ENCODE peak calls at places on chromosomes 5 and 9, in eight cellular contexts. One of them, this sample, is unnamed.

GRCh38 chr5:113331201-113331551 is 103.6 kb downstream of the TSSK1B start:
- DNase-seq in CD8-positive, alpha-beta T cell: no peak
- DNase-seq in GM13977: no peak
- DNase-seq in mesothelial cell of epicardium: no peak
- DNase-seq in B cell: no peak
- DNase-seq in astrocyte of the spinal cord: no peak
- DNase-seq in heart right ventricle: no peak
- DNase-seq in MCF 10A: peak; percentile 82
- DNase-seq in this sample: no peak

GRCh38 chr5:132072508-132072907 is 1.1 kb upstream of the CSF2 start:
- DNase-seq in heart right ventricle: no peak
- DNase-seq in CD8-positive, alpha-beta T cell: no peak
- DNase-seq in GM13977: no peak
- DNase-seq in MCF 10A: no peak
- DNase-seq in B cell: no peak
- DNase-seq in mesothelial cell of epicardium: no peak
- DNase-seq in astrocyte of the spinal cord: no peak
- DNase-seq in this sample: no peak

GRCh38 chr5:170179626-170180025 is 53.2 kb upstream of the C5orf58 start:
- DNase-seq in CD8-positive, alpha-beta T cell: no peak
- DNase-seq in mesothelial cell of epicardium: no peak
- DNase-seq in heart right ventricle: no peak
- DNase-seq in MCF 10A: peak; percentile 28
- DNase-seq in astrocyte of the spinal cord: no peak
- DNase-seq in B cell: no peak
- DNase-seq in GM13977: no peak
- DNase-seq in this sample: no peak

GRCh38 chr5:664343-664993 is 28.7 kb downstream of the TPPP start:
- DNase-seq in CD8-positive, alpha-beta T cell: no peak
- DNase-seq in B cell: no peak
- DNase-seq in heart right ventricle: no peak
- DNase-seq in GM13977: no peak
- DNase-seq in astrocyte of the spinal cord: no peak
- DNase-seq in MCF 10A: no peak
- DNase-seq in mesothelial cell of epicardium: no peak
- DNase-seq in this sample: no peak

GRCh38 chr5:56814361-56814962 is 887 bp upstream of the MAP3K1 start:
- DNase-seq in MCF 10A: no peak
- DNase-seq in mesothelial cell of epicardium: no peak
- DNase-seq in B cell: no peak
- DNase-seq in CD8-positive, alpha-beta T cell: no peak
- DNase-seq in heart right ventricle: peak; percentile 33
- DNase-seq in astrocyte of the spinal cord: peak; percentile 29
- DNase-seq in GM13977: peak; percentile 17
- DNase-seq in this sample: peak; percentile 47

GRCh38 chr9:35295369-35296036 is 133.7 kb downstream of the UNC13B start:
- DNase-seq in mesothelial cell of epicardium: no peak
- DNase-seq in B cell: no peak
- DNase-seq in astrocyte of the spinal cord: no peak
- DNase-seq in GM13977: no peak
- DNase-seq in CD8-positive, alpha-beta T cell: no peak
- DNase-seq in MCF 10A: no peak
- DNase-seq in heart right ventricle: no peak
- DNase-seq in this sample: no peak

GRCh38 chr5:77846422-77847128 is 70.4 kb upstream of the TBCA start:
- DNase-seq in MCF 10A: no peak
- DNase-seq in heart right ventricle: no peak
- DNase-seq in B cell: no peak
- DNase-seq in CD8-positive, alpha-beta T cell: no peak
- DNase-seq in astrocyte of the spinal cord: no peak
- DNase-seq in GM13977: no peak
- DNase-seq in mesothelial cell of epicardium: no peak
- DNase-seq in this sample: peak; percentile 48

GRCh38 chr9:37034320-37034937 is 361 bp upstream of the PAX5 start:
- DNase-seq in CD8-positive, alpha-beta T cell: no peak
- DNase-seq in heart right ventricle: no peak
- DNase-seq in MCF 10A: no peak
- DNase-seq in astrocyte of the spinal cord: no peak
- DNase-seq in B cell: peak; percentile 91
- DNase-seq in mesothelial cell of epicardium: peak; percentile 57
- DNase-seq in GM13977: peak; percentile 81
- DNase-seq in this sample: peak; percentile 64

GRCh38 chr5:132949151-132949550 is 14.3 kb downstream of the AFF4 start:
- DNase-seq in GM13977: no peak
- DNase-seq in B cell: no peak
- DNase-seq in mesothelial cell of epicardium: no peak
- DNase-seq in heart right ventricle: no peak
- DNase-seq in CD8-positive, alpha-beta T cell: no peak
- DNase-seq in MCF 10A: no peak
- DNase-seq in astrocyte of the spinal cord: no peak
- DNase-seq in this sample: no peak

GRCh38 chr5:153571157-153571556 is 80.7 kb downstream of the GRIA1 start:
- DNase-seq in MCF 10A: no peak
- DNase-seq in heart right ventricle: no peak
- DNase-seq in mesothelial cell of epicardium: no peak
- DNase-seq in astrocyte of the spinal cord: no peak
- DNase-seq in B cell: no peak
- DNase-seq in GM13977: no peak
- DNase-seq in CD8-positive, alpha-beta T cell: no peak
- DNase-seq in this sample: no peak

GRCh38 chr9:114799441-114799840 is 6.4 kb downstream of the TNFSF15 start:
- DNase-seq in B cell: no peak
- DNase-seq in mesothelial cell of epicardium: no peak
- DNase-seq in GM13977: no peak
- DNase-seq in CD8-positive, alpha-beta T cell: no peak
- DNase-seq in MCF 10A: no peak
- DNase-seq in heart right ventricle: no peak
- DNase-seq in astrocyte of the spinal cord: no peak
- DNase-seq in this sample: peak; percentile 67

GRCh38 chr5:136034492-136034891 is 5.7 kb downstream of the TGFBI start:
- DNase-seq in astrocyte of the spinal cord: no peak
- DNase-seq in GM13977: no peak
- DNase-seq in mesothelial cell of epicardium: no peak
- DNase-seq in CD8-positive, alpha-beta T cell: no peak
- DNase-seq in heart right ventricle: no peak
- DNase-seq in B cell: peak; percentile 7
- DNase-seq in MCF 10A: peak; percentile 60
- DNase-seq in this sample: no peak

GRCh38 chr5:133052317-133053175 is 733 bp downstream of the HSPA4 start:
- DNase-seq in heart right ventricle: peak; percentile 59
- DNase-seq in MCF 10A: peak; percentile 72
- DNase-seq in B cell: peak; percentile 56
- DNase-seq in CD8-positive, alpha-beta T cell: peak; percentile 6
- DNase-seq in astrocyte of the spinal cord: peak; percentile 39
- DNase-seq in mesothelial cell of epicardium: peak; percentile 63
- DNase-seq in GM13977: peak; percentile 64
- DNase-seq in this sample: peak; percentile 64

GRCh38 chr5:116084231-116084630 is 594 bp upstream of the COMMD10 start:
- DNase-seq in CD8-positive, alpha-beta T cell: no peak
- DNase-seq in heart right ventricle: no peak
- DNase-seq in B cell: peak; percentile 40
- DNase-seq in MCF 10A: peak; percentile 43
- DNase-seq in mesothelial cell of epicardium: no peak
- DNase-seq in GM13977: peak; percentile 63
- DNase-seq in astrocyte of the spinal cord: peak; percentile 30
- DNase-seq in this sample: peak; percentile 12

GRCh38 chr5:115209279-115209678 is 39.6 kb upstream of the TRIM36 start:
- DNase-seq in mesothelial cell of epicardium: no peak
- DNase-seq in GM13977: peak; percentile 66
- DNase-seq in heart right ventricle: no peak
- DNase-seq in CD8-positive, alpha-beta T cell: peak; percentile 1
- DNase-seq in MCF 10A: no peak
- DNase-seq in B cell: peak; percentile 83
- DNase-seq in astrocyte of the spinal cord: no peak
- DNase-seq in this sample: no peak

GRCh38 chr5:158406884-158407790 is 548.2 kb upstream of the CLINT1 start:
- DNase-seq in CD8-positive, alpha-beta T cell: no peak
- DNase-seq in MCF 10A: peak; percentile 84
- DNase-seq in astrocyte of the spinal cord: peak; percentile 76
- DNase-seq in B cell: no peak
- DNase-seq in GM13977: no peak
- DNase-seq in heart right ventricle: no peak
- DNase-seq in mesothelial cell of epicardium: no peak
- DNase-seq in this sample: no peak

GRCh38 chr5:99317136-99317535 is 388.3 kb upstream of the CHD1 start:
- DNase-seq in heart right ventricle: no peak
- DNase-seq in mesothelial cell of epicardium: no peak
- DNase-seq in astrocyte of the spinal cord: peak; percentile 5
- DNase-seq in CD8-positive, alpha-beta T cell: no peak
- DNase-seq in GM13977: no peak
- DNase-seq in B cell: no peak
- DNase-seq in MCF 10A: peak; percentile 3
- DNase-seq in this sample: no peak

GRCh38 chr5:20470997-20471396 is 483.0 kb upstream of the CDH18 start:
- DNase-seq in mesothelial cell of epicardium: no peak
- DNase-seq in heart right ventricle: no peak
- DNase-seq in GM13977: peak; percentile 4
- DNase-seq in CD8-positive, alpha-beta T cell: no peak
- DNase-seq in astrocyte of the spinal cord: no peak
- DNase-seq in B cell: no peak
- DNase-seq in MCF 10A: no peak
- DNase-seq in this sample: no peak

DNA sequence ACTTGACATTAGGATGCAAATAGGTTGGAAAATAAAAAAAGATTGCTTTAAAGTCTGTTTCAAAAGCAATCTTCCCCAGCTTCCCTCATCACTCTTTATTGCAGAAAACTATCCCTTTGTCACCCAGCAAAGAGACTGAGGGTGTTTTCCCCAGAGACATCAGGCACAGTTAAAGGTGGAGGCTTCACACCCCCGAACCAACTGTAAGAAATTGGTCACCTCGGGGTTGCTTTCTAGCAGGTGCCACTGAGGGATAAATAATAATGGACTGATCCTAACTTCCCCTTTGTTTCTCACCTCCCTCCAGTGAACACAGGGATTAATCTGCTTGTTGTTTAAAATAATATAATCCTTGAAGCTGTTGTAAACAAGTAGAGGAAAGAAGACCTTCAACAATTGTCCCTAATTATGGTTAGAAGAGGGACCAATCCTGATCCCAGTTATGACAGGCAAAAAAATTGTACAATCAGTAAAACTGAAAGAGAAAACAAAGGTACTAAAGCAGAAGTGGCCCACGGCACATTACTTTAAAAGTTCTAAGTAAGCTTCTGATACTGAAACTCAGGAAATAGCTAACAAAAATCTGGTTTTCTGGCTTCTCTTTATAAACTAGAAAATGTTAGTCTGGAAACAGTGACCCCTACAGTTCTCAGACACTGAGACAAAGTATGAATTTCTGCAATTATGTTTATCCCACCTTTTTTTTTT is 6.6 kb upstream of the PCSK1 start:
- DNase-seq in B cell: peak; percentile 38
- DNase-seq in mesothelial cell of epicardium: no peak
- DNase-seq in CD8-positive, alpha-beta T cell: no peak
- DNase-seq in astrocyte of the spinal cord: no peak
- DNase-seq in MCF 10A: no peak
- DNase-seq in heart right ventricle: no peak
- DNase-seq in GM13977: peak; percentile 59
- DNase-seq in this sample: no peak
- TF ChIP-seq CTCF in B cell: no peak
- TF ChIP-seq CTCF in mesothelial cell of epicardium: no peak
- TF ChIP-seq CTCF in CD8-positive, alpha-beta T cell: no peak
- TF ChIP-seq CTCF in astrocyte of the spinal cord: peak; percentile 28
- TF ChIP-seq CTCF in MCF 10A: no peak
- TF ChIP-seq CTCF in heart right ventricle: no peak
- TF ChIP-seq CTCF in GM13977: peak; percentile 34
- TF ChIP-seq CTCF in this sample: no peak

GRCh38 chr9:86947146-86948081 is at the start of gene GAS1:
- DNase-seq in mesothelial cell of epicardium: peak; percentile 84
- DNase-seq in CD8-positive, alpha-beta T cell: peak; percentile 28
- DNase-seq in heart right ventricle: peak; percentile 85
- DNase-seq in B cell: peak; percentile 52
- DNase-seq in GM13977: peak; percentile 60
- DNase-seq in MCF 10A: peak; percentile 91
- DNase-seq in astrocyte of the spinal cord: peak; percentile 97
- DNase-seq in this sample: peak; percentile 87

GRCh38 chr9:86943871-86944240 is 3.5 kb downstream of the GAS1 start:
- DNase-seq in astrocyte of the spinal cord: no peak
- DNase-seq in B cell: no peak
- DNase-seq in GM13977: no peak
- DNase-seq in CD8-positive, alpha-beta T cell: no peak
- DNase-seq in heart right ventricle: no peak
- DNase-seq in MCF 10A: no peak
- DNase-seq in mesothelial cell of epicardium: no peak
- DNase-seq in this sample: peak; percentile 26

GRCh38 chr9:86944974-86945867 is 2.1 kb downstream of the GAS1 start:
- DNase-seq in GM13977: no peak
- DNase-seq in B cell: peak; percentile 5
- DNase-seq in astrocyte of the spinal cord: peak; percentile 27
- DNase-seq in mesothelial cell of epicardium: peak; percentile 48
- DNase-seq in heart right ventricle: no peak
- DNase-seq in MCF 10A: peak; percentile 28
- DNase-seq in CD8-positive, alpha-beta T cell: no peak
- DNase-seq in this sample: peak; percentile 39

GRCh38 chr9:86946712-86947145 is 577 bp downstream of the GAS1 start:
- DNase-seq in GM13977: peak; percentile 44
- DNase-seq in astrocyte of the spinal cord: peak; percentile 62
- DNase-seq in B cell: peak; percentile 37
- DNase-seq in MCF 10A: peak; percentile 51
- DNase-seq in CD8-positive, alpha-beta T cell: peak; percentile 3
- DNase-seq in heart right ventricle: no peak
- DNase-seq in mesothelial cell of epicardium: peak; percentile 76
- DNase-seq in this sample: peak; percentile 60

GRCh38 chr9:86945868-86946711 is 1.2 kb downstream of the GAS1 start:
- DNase-seq in B cell: peak; percentile 60
- DNase-seq in astrocyte of the spinal cord: peak; percentile 65
- DNase-seq in GM13977: peak; percentile 53
- DNase-seq in heart right ventricle: peak; percentile 74
- DNase-seq in CD8-positive, alpha-beta T cell: peak; percentile 23
- DNase-seq in MCF 10A: peak; percentile 64
- DNase-seq in mesothelial cell of epicardium: peak; percentile 64
- DNase-seq in this sample: peak; percentile 60
- TF ChIP-seq CTCF in B cell: no peak
- TF ChIP-seq CTCF in astrocyte of the spinal cord: peak; percentile 12
- TF ChIP-seq CTCF in GM13977: no peak
- TF ChIP-seq CTCF in heart right ventricle: peak; percentile 8
- TF ChIP-seq CTCF in CD8-positive, alpha-beta T cell: no peak
- TF ChIP-seq CTCF in MCF 10A: peak; percentile 22
- TF ChIP-seq CTCF in mesothelial cell of epicardium: no peak
- TF ChIP-seq CTCF in this sample: no peak

DNA sequence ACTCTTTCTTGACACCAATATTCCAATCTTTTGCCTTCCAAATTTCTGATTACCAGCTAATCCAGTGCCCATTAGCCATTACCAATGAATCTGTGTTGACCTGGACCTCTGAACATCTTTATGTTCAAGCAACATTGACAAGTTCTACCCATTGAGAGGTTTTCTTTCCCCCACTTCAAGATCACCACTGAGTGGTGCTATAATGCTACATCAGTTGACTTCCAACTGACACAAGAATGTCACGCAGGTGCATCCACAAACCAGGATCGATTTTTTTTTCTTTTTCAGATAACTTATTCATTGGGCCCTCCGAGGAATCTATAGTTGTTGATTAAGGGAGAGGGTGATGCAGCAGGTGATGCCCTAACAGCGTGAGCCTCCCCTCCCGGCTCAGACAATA is 102.6 kb downstream of the SLC1A3 start:
- DNase-seq in GM13977: no peak
- DNase-seq in mesothelial cell of epicardium: no peak
- DNase-seq in heart right ventricle: no peak
- DNase-seq in MCF 10A: no peak
- DNase-seq in B cell: no peak
- DNase-seq in astrocyte of the spinal cord: no peak
- DNase-seq in CD8-positive, alpha-beta T cell: no peak
- DNase-seq in this sample: no peak
- TF ChIP-seq CTCF in GM13977: peak; percentile 26
- TF ChIP-seq CTCF in mesothelial cell of epicardium: no peak
- TF ChIP-seq CTCF in heart right ventricle: peak; percentile 23
- TF ChIP-seq CTCF in MCF 10A: no peak
- TF ChIP-seq CTCF in B cell: no peak
- TF ChIP-seq CTCF in astrocyte of the spinal cord: no peak
- TF ChIP-seq CTCF in CD8-positive, alpha-beta T cell: no peak
- TF ChIP-seq CTCF in this sample: no peak

GRCh38 chr5:134458676-134459403 is 47.2 kb upstream of the CDKN2AIPNL start:
- DNase-seq in heart right ventricle: no peak
- DNase-seq in B cell: no peak
- DNase-seq in mesothelial cell of epicardium: no peak
- DNase-seq in CD8-positive, alpha-beta T cell: no peak
- DNase-seq in GM13977: no peak
- DNase-seq in MCF 10A: no peak
- DNase-seq in astrocyte of the spinal cord: no peak
- DNase-seq in this sample: no peak
- TF ChIP-seq CTCF in heart right ventricle: no peak
- TF ChIP-seq CTCF in B cell: no peak
- TF ChIP-seq CTCF in mesothelial cell of epicardium: no peak
- TF ChIP-seq CTCF in CD8-positive, alpha-beta T cell: no peak
- TF ChIP-seq CTCF in GM13977: no peak
- TF ChIP-seq CTCF in MCF 10A: no peak
- TF ChIP-seq CTCF in astrocyte of the spinal cord: no peak
- TF ChIP-seq CTCF in this sample: no peak

This sample was measured in nephron progenitor cell.